ENCODE peak calls at places on chromosomes 4 and X, in nine cellular contexts. H is SW480, U is BJ, X is GM03348, L is HTR-8/SVneo, V is transverse colon, S is astrocyte of the cerebellum, D is activated gamma-delta T cell treated with Interleukin-2 at 50 U/mL for 16 hours, R is head of caudate nucleus. Q is an unnamed sample.

GRCh38 chrX:86171366-86171765 is 23.1 kb downstream of the DACH2 start:
- DNase-seq in H (peak), U (no peak), X (no peak), L (no peak), V (no peak), S (peak), D (no peak), R (no peak), Q (no peak)

GRCh38 chr4:152778656-152779512 is 646 bp downstream of the TIGD4 start:
- DNase-seq in H (peak), U (no peak), X (peak), L (peak), V (peak), S (no peak), D (peak), R (peak), Q (no peak)

GRCh38 chrX:3990569-3990968 is 277.1 kb upstream of the PRKX start:
- DNase-seq in H (peak), U (no peak), X (no peak), L (no peak), V (no peak), S (no peak), D (no peak), R (no peak), Q (no peak)

GRCh38 chrX:23465985-23466384 is 131.3 kb downstream of the PTCHD1 start:
- DNase-seq in H (no peak), U (no peak), X (no peak), L (no peak), V (no peak), S (no peak), D (no peak), R (no peak), Q (no peak)

GRCh38 chr4:145486603-145487002 is 5.0 kb downstream of the SMAD1 start:
- DNase-seq in H (no peak), U (no peak), X (no peak), L (no peak), V (no peak), S (no peak), D (no peak), R (no peak), Q (no peak)

GRCh38 chr4:24742773-24743676 is 52.3 kb upstream of the SOD3 start:
- DNase-seq in H (no peak), U (no peak), X (no peak), L (no peak), V (no peak), S (no peak), D (no peak), R (no peak), Q (no peak)

GRCh38 chr4:27861381-27861787 is 1000.7 kb downstream of the STIM2 start:
- DNase-seq in H (peak), U (no peak), X (peak), L (peak), V (no peak), S (no peak), D (no peak), R (peak), Q (no peak)

GRCh38 chrX:100994352-100995281 is 25.1 kb downstream of the ARL13A start:
- DNase-seq in H (peak), U (no peak), X (peak), L (peak), V (no peak), S (no peak), D (no peak), R (no peak), Q (peak)

GRCh38 chrX:118496763-118497079 is 1.1 kb downstream of the DOCK11 start:
- DNase-seq in H (peak), U (no peak), X (no peak), L (no peak), V (no peak), S (no peak), D (peak), R (peak), Q (no peak)

GRCh38 chr4:165874072-165874798 is 1.2 kb downstream of the TLL1 start:
- DNase-seq in H (no peak), U (no peak), X (peak), L (peak), V (no peak), S (no peak), D (no peak), R (no peak), Q (no peak)

GRCh38 chr4:10031663-10032590 is 10.6 kb upstream of the SLC2A9 start:
- DNase-seq in H (no peak), U (no peak), X (no peak), L (no peak), V (no peak), S (peak), D (no peak), R (no peak), Q (no peak)

GRCh38 chr4:41644288-41644914 is 104.1 kb downstream of the PHOX2B start:
- DNase-seq in H (no peak), U (no peak), X (peak), L (no peak), V (peak), S (peak), D (no peak), R (peak), Q (no peak)

GRCh38 chr4:2059034-2059725 is at the start of gene NAT8L:
- DNase-seq in H (peak), U (no peak), X (peak), L (peak), V (no peak), S (no peak), D (no peak), R (peak), Q (no peak)

GRCh38 chr4:62144431-62144830 is 944.3 kb downstream of the ADGRL3 start:
- DNase-seq in H (no peak), U (no peak), X (no peak), L (no peak), V (no peak), S (no peak), D (no peak), R (no peak), Q (no peak)

GRCh38 chr4:162101337-162101736 is 62.5 kb downstream of the FSTL5 start:
- DNase-seq in H (no peak), U (no peak), X (no peak), L (no peak), V (no peak), S (no peak), D (no peak), R (no peak), Q (no peak)